ENCODE peak calls at places on chromosomes 3 and 15, in eight cellular contexts. B is heart left ventricle, V is GM12878, H is nephron progenitor cell, M is cardiac muscle cell, F is OCI-LY7, N is ovary, D is cardiac fibroblast. K is an unnamed sample.

GRCh38 chr15:79403501-79403900 is 28.6 kb upstream of the MINAR1 start:
- DNase-seq in D (no peak), N (no peak), F (no peak), B (no peak), V (no peak), M (no peak), H (no peak), K (no peak)

GRCh38 chr3:183449391-183449790 is 21.0 kb upstream of the MCF2L2 start:
- DNase-seq in B (peak), D (peak), M (peak), H (no peak), N (no peak), V (no peak), F (peak), K (no peak)

GRCh38 chr15:84921121-84921520 is 36.7 kb downstream of the SLC28A1 start:
- DNase-seq in H (no peak), V (no peak), M (no peak), N (no peak), B (no peak), F (no peak), D (no peak), K (no peak)

GRCh38 chr3:101676219-101676764 is 640 bp downstream of the ZBTB11 start:
- DNase-seq in N (peak), H (peak), F (peak), B (peak), D (peak), V (peak), M (peak), K (peak)

GRCh38 chr15:41332788-41333527 is at the start of gene NUSAP1:
- DNase-seq in B (no peak), H (no peak), F (peak), D (no peak), M (no peak), N (no peak), V (no peak), K (peak)

GRCh38 chr3:50503947-50504346 is 513 bp upstream of the CACNA2D2 start:
- DNase-seq in M (peak), N (no peak), V (no peak), F (no peak), B (no peak), H (no peak), D (no peak), K (no peak)

GRCh38 chr15:99732711-99733267 is 448 bp downstream of the LYSMD4 start:
- DNase-seq in B (peak), H (peak), D (no peak), N (peak), F (peak), V (no peak), M (peak), K (no peak)

GRCh38 chr15:43930556-43930955 is 103.8 kb downstream of the WDR76 start:
- DNase-seq in V (no peak), F (peak), H (no peak), B (peak), D (no peak), N (no peak), M (peak), K (no peak)

GRCh38 chr3:101803152-101803782 is 24.3 kb downstream of the NXPE3 start:
- DNase-seq in F (peak), H (peak), M (peak), V (no peak), N (peak), D (peak), B (peak), K (no peak)

GRCh38 chr15:68279779-68280745 is 2.5 kb downstream of the FEM1B start:
- DNase-seq in V (no peak), B (no peak), N (no peak), F (no peak), M (no peak), D (peak), H (no peak), K (no peak)

GRCh38 chr15:33874156-33874555 is 94.1 kb upstream of the CHRM5 start:
- DNase-seq in B (no peak), D (no peak), H (no peak), M (no peak), F (no peak), N (no peak), V (no peak), K (no peak)

GRCh38 chr3:27623085-27623753 is 98.9 kb downstream of the EOMES start:
- DNase-seq in D (peak), M (no peak), H (no peak), N (no peak), B (peak), F (no peak), V (no peak), K (no peak)

GRCh38 chr15:39454189-39454986 is 126.5 kb upstream of the THBS1 start:
- DNase-seq in V (no peak), B (no peak), D (peak), H (no peak), M (no peak), F (no peak), N (no peak), K (no peak)

GRCh38 chr3:99114565-99115291 is 213.2 kb upstream of the DCBLD2 start:
- DNase-seq in N (no peak), V (no peak), B (no peak), H (peak), F (peak), D (peak), M (peak), K (no peak)

GRCh38 chr15:59976480-59976879 is 27.6 kb upstream of the FOXB1 start:
- DNase-seq in V (peak), F (peak), M (no peak), H (no peak), D (no peak), N (no peak), B (no peak), K (no peak)

GRCh38 chr15:98799461-98799971 is 151.2 kb downstream of the IGF1R start:
- DNase-seq in D (no peak), M (peak), H (peak), B (no peak), V (no peak), N (no peak), F (no peak), K (no peak)

GRCh38 chr3:171778493-171778892 is 31.8 kb downstream of the PLD1 start:
- DNase-seq in B (no peak), M (no peak), D (no peak), F (no peak), V (no peak), N (no peak), H (no peak), K (no peak)

GRCh38 chr15:39391230-39391629 is 189.6 kb upstream of the THBS1 start:
- DNase-seq in M (no peak), B (no peak), V (no peak), F (no peak), H (no peak), D (peak), N (no peak), K (no peak)

GRCh38 chr3:132347811-132348210 is 30.6 kb downstream of the ACP3 start:
- DNase-seq in H (no peak), B (no peak), M (no peak), N (no peak), D (no peak), V (no peak), F (no peak), K (no peak)

GRCh38 chr3:187020376-187020775 is 90.0 kb downstream of the ST6GAL1 start:
- DNase-seq in V (no peak), H (no peak), N (no peak), D (no peak), M (no peak), B (no peak), F (peak), K (no peak)

GRCh38 chr3:171011109-171011508 is 15.4 kb downstream of the SLC2A2 start:
- DNase-seq in H (no peak), F (no peak), B (no peak), D (no peak), N (no peak), M (no peak), V (no peak), K (no peak)

GRCh38 chr3:139558351-139559170 is 19.0 kb upstream of the RBP1 start:
- DNase-seq in D (no peak), B (no peak), N (no peak), F (no peak), M (no peak), H (no peak), V (no peak), K (peak)

GRCh38 chr3:25849641-25850040 is 59.8 kb downstream of the OXSM start:
- DNase-seq in B (no peak), F (no peak), M (no peak), D (peak), H (no peak), N (no peak), V (no peak), K (no peak)

GRCh38 chr3:186425788-186426730 is 64.0 kb upstream of the DGKG start:
- DNase-seq in F (no peak), D (peak), V (no peak), B (no peak), N (no peak), H (no peak), M (peak), K (no peak)

GRCh38 chr15:71800835-71801745 is 9.3 kb upstream of the NR2E3 start:
- DNase-seq in M (peak), B (no peak), N (no peak), F (peak), D (peak), V (no peak), H (peak), K (peak)

GRCh38 chr3:42689421-42690014 is 4.2 kb downstream of the KLHL40 start:
- DNase-seq in M (no peak), F (no peak), V (no peak), H (no peak), B (no peak), D (no peak), N (no peak), K (no peak)

GRCh38 chr15:70327328-70328136 is 229.8 kb upstream of the TLE3 start:
- DNase-seq in F (no peak), N (no peak), D (peak), B (no peak), V (no peak), H (no peak), M (no peak), K (no peak)

GRCh38 chr3:195118671-195119070 is 152.3 kb downstream of the XXYLT1 start:
- DNase-seq in V (no peak), D (peak), N (no peak), M (no peak), H (no peak), F (no peak), B (no peak), K (no peak)

GRCh38 chr15:51260262-51260661 is 78.1 kb downstream of the CYP19A1 start:
- DNase-seq in F (no peak), H (no peak), V (no peak), D (peak), N (no peak), M (no peak), B (no peak), K (no peak)

GRCh38 chr15:95799286-95800187 is 531.0 kb upstream of the NR2F2 start:
- DNase-seq in M (no peak), N (no peak), H (no peak), V (no peak), B (no peak), D (peak), F (no peak), K (no peak)

GRCh38 chr3:196969001-196969659 is 497 bp upstream of the PIGZ start:
- DNase-seq in D (peak), N (no peak), F (peak), H (peak), M (peak), V (no peak), B (peak), K (no peak)

GRCh38 chr15:28918141-28918983 is 32.6 kb downstream of the APBA2 start:
- DNase-seq in H (peak), V (no peak), F (no peak), D (peak), M (peak), B (no peak), N (no peak), K (no peak)

GRCh38 chr15:73389971-73390544 is 21.3 kb upstream of the HCN4 start:
- DNase-seq in B (no peak), H (no peak), N (no peak), V (no peak), M (no peak), D (peak), F (no peak), K (no peak)

GRCh38 chr3:143634991-143635390 is 213.3 kb downstream of the SLC9A9 start:
- DNase-seq in M (no peak), N (no peak), H (no peak), D (no peak), V (no peak), F (no peak), B (no peak), K (no peak)

GRCh38 chr3:128591728-128592426 is 58.7 kb downstream of the RPN1 start:
- DNase-seq in B (no peak), H (no peak), F (no peak), N (no peak), D (no peak), M (no peak), V (no peak), K (no peak)

GRCh38 chr3:78647735-78648134 is 1120.1 kb downstream of the ROBO1 start:
- DNase-seq in N (no peak), M (no peak), H (no peak), D (peak), V (no peak), B (no peak), F (no peak), K (no peak)

GRCh38 chr3:195094211-195094921 is 176.6 kb downstream of the XXYLT1 start:
- DNase-seq in V (peak), H (no peak), B (no peak), N (no peak), D (no peak), F (peak), M (no peak), K (no peak)

GRCh38 chr3:138369151-138369900 is 20.9 kb downstream of the MRAS start:
- DNase-seq in N (no peak), F (no peak), V (no peak), M (no peak), D (no peak), B (no peak), H (no peak), K (no peak)

GRCh38 chr3:173584834-173585831 is 187.6 kb downstream of the NLGN1 start:
- DNase-seq in B (peak), D (peak), H (peak), F (no peak), M (peak), V (no peak), N (peak), K (peak)

DNA sequence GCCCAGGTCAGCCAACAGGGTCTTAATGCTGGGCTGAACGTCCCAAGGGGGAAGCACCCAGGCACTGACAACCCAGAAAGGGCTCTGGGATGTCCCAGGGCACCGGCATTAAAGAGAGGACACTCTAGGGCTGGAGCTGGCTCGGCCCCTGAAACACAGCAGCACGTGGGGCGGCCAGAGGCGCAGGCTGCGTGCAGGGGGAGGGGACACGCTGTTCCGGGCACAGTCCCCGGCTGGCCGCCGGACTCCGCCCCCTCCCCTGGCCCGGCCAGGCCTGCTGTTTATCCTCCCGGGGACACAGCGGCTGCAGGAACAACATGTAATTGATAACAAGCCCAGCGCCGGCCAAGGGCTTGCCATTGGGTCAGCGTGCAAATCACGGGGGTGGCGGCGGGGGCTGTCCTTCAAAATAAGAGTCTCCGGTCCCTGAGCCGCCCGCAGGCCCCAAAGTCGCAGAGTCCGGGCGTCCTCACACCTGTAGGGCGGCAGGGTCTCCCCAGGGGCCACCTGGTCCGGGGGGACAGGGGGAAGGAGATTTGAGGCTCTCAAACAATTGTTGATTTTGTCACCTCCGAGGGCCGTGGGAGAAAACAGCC is 1.3 kb downstream of the KLF15 start:
- DNase-seq in N (peak), D (peak), V (no peak), H (peak), F (peak), B (peak), M (peak), K (peak)
- TF ChIP-seq CTCF in N (peak), D (no peak), V (no peak), H (no peak), F (no peak), B (no peak), M (no peak), K (no peak)

GRCh38 chr3:129648331-129648730 is 41.9 kb upstream of the PLXND1 start:
- DNase-seq in H (no peak), B (no peak), V (no peak), D (no peak), F (no peak), M (no peak), N (no peak), K (no peak)

GRCh38 chr3:129654126-129654525 is 47.6 kb upstream of the PLXND1 start:
- DNase-seq in B (no peak), M (no peak), F (no peak), D (peak), N (no peak), V (no peak), H (no peak), K (no peak)

GRCh38 chr3:129653019-129653418 is 46.5 kb upstream of the PLXND1 start:
- DNase-seq in D (no peak), B (no peak), F (no peak), V (no peak), H (no peak), N (no peak), M (no peak), K (no peak)

GRCh38 chr3:129650256-129650872 is 43.9 kb upstream of the PLXND1 start:
- DNase-seq in H (peak), D (peak), B (peak), V (no peak), M (peak), F (peak), N (peak), K (no peak)

DNA sequence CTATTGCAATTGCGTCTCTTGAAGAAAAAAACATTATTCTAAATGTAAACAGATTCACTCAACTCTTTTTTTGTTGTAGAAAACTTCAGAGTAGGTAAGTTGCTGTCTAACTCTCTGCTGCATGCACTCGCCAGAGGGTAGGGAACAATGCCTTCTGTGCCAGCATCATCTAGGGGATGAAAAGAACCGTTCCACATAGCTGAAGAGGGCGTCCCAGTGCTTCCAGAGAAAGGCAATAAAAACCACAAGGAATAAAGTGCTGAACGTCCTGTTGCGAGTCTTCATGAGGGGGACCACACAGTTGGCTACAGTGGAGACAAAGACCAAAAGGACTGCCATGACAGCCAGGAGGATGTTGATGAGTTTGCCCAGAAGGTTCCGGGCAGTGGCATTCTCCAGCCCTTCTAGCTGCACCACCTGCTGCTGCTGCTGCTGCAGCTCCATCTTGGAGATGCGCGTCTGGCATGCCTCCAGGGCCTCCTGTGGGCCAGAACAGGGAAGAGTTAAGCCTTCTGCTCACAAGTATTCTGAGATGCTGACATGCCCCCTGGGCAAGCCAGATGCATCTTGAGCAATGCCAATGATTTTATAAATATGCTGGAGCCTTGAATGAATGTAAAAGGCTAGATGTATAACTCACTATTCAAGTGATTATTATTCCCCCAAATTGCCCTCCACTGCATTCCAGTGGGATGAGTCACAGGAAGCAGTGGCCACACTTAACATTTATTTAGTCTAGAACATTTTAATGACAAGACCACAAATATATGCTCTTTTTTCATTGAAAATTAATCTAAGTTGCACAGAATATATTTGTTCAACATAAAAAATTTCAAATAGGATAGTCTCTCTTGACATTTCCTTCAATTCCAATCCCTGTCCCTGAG is 45.1 kb upstream of the PLXND1 start:
- DNase-seq in D (peak), F (no peak), N (peak), H (no peak), M (no peak), B (no peak), V (no peak), K (no peak)
- TF ChIP-seq CTCF in D (no peak), F (no peak), N (no peak), H (no peak), M (no peak), B (no peak), V (no peak), K (no peak)

DNA sequence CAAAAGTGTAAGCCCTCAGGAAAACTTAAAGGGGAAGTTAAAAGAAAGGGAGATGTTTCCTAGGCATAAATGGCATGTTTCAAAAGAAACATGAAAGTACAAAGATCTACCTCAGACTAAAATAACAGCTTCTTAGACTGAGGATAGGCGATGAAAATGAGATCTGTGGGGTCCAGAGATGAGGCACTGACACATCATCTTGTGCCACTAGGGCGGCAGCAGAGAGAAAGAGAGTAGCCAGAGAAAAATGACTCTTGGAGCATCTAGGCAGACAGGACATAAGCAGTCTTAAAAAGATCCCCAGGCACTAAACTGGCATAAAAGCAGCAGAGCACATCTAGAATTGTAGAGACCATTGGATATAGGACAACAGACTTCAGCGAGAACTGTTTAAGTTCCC is 42.5 kb upstream of the RFX7 start:
- DNase-seq in M (no peak), N (no peak), D (no peak), B (no peak), H (no peak), F (peak), V (no peak), K (no peak)
- TF ChIP-seq CTCF in M (peak), N (no peak), D (peak), B (no peak), H (no peak), F (peak), V (peak), K (peak)

GRCh38 chr3:38130219-38130618 is 6.7 kb downstream of the ACAA1 start:
- DNase-seq in F (no peak), D (no peak), B (no peak), N (no peak), H (no peak), M (no peak), V (no peak), K (peak)
- TF ChIP-seq CTCF in F (no peak), D (no peak), B (no peak), N (no peak), H (no peak), M (no peak), V (no peak), K (no peak)